ENCODE peak calls at places on chromosomes 6 and 20, in four cellular contexts. W is dorsolateral prefrontal cortex, L is GM23338, J is thyroid gland. O is an unnamed sample.
A peak's percentile ranks its signal among the peaks of the same experiment; 100 is the strongest.

GRCh38 chr6:154453329-154453728 is 57.2 kb downstream of the CNKSR3 start:
- DNase-seq in W (no peak), L (no peak), J (no peak), O (no peak)

GRCh38 chr6:11851405-11851804 is 72.8 kb upstream of the ADTRP start:
- DNase-seq in W (no peak), L (no peak), J (peak; percentile 55), O (no peak)

GRCh38 chr6:1022719-1023118 is 289.2 kb upstream of the FOXQ1 start:
- DNase-seq in W (no peak), L (no peak), J (no peak), O (no peak)

GRCh38 chr6:42942444-42942843 is 13.2 kb downstream of the CNPY3 start:
- DNase-seq in W (no peak), L (no peak), J (no peak), O (no peak)

GRCh38 chr6:156282087-156282486 is 495.1 kb upstream of the ARID1B start:
- DNase-seq in W (no peak), L (no peak), J (no peak), O (no peak)

GRCh38 chr6:33731751-33732282 is 14.9 kb downstream of the IP6K3 start:
- DNase-seq in W (no peak), L (no peak), J (peak; percentile 48), O (no peak)

GRCh38 chr6:125232466-125232865 is 69.3 kb downstream of the HDDC2 start:
- DNase-seq in W (no peak), L (no peak), J (no peak), O (no peak)

GRCh38 chr6:158837684-158838625 is 18.8 kb upstream of the EZR start:
- DNase-seq in W (peak; percentile 20), L (no peak), J (no peak), O (no peak)

GRCh38 chr6:79076160-79076559 is 1.9 kb downstream of the PHIP start:
- DNase-seq in W (no peak), L (no peak), J (no peak), O (no peak)

GRCh38 chr6:108209738-108210137 is 43.9 kb downstream of the NR2E1 start:
- DNase-seq in W (no peak), L (no peak), J (no peak), O (no peak)

GRCh38 chr6:2344319-2344905 is 99.0 kb upstream of the GMDS start:
- DNase-seq in W (no peak), L (no peak), J (no peak), O (no peak)

GRCh38 chr20:10576411-10576810 is 97.4 kb downstream of the JAG1 start:
- DNase-seq in W (no peak), L (no peak), J (no peak), O (no peak)

GRCh38 chr20:16554766-16555543 is 18.3 kb downstream of the KIF16B start:
- DNase-seq in W (no peak), L (no peak), J (no peak), O (no peak)

GRCh38 chr6:87430499-87430898 is 22.7 kb downstream of the CFAP206 start:
- DNase-seq in W (no peak), L (peak; percentile 12), J (no peak), O (no peak)

GRCh38 chr6:122264557-122264956 is 134.9 kb upstream of the HSF2 start:
- DNase-seq in W (no peak), L (peak; percentile 51), J (no peak), O (no peak)

GRCh38 chr6:27863962-27864905 is 48.0 kb downstream of the OR2B2 start:
- DNase-seq in W (no peak), L (no peak), J (peak; percentile 48), O (peak; percentile 20)

GRCh38 chr20:12028771-12029170 is 111.1 kb downstream of the BTBD3 start:
- DNase-seq in W (no peak), L (no peak), J (no peak), O (no peak)

GRCh38 chr6:105189026-105189680 is 9.3 kb upstream of the POPDC3 start:
- DNase-seq in W (no peak), L (no peak), J (no peak), O (no peak)

GRCh38 chr20:62794007-62794724 is 2.1 kb upstream of the MRGBP start:
- DNase-seq in W (peak; percentile 95), L (peak; percentile 97), J (peak; percentile 98), O (peak; percentile 94)
- H3K4me3 ChIP-seq in W (peak overlapping the region; percentile 57), L (peak overlapping the region; percentile 67), J (peak overlapping the region; percentile 50), O (peak overlapping the region; percentile 84)

GRCh38 chr6:118746100-118746874 is 94.9 kb upstream of the CEP85L start:
- DNase-seq in W (no peak), L (no peak), J (no peak), O (no peak)
- H3K27ac ChIP-seq in W (no peak overlapping the region), L (no peak overlapping the region), J (no peak overlapping the region), O (no peak overlapping the region)

DNA sequence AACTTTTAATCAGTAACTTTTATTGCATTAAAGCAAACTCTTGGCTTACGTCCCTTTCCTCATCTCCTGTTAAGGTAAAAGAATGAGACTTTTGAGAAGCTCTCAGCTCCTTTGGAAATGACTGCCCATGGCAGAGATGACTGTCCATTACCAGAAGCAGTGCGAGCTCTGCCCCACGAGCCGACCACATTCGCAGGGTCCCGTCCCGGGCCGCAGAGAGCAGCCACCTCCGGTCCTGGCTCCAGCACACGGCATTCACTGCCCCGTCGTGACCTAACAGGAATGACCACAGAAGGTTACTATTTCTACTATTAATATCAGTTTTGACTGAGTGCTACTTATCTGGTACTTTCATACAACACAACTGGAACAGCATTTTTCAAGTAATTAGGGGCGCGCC is 63.4 kb downstream of the WDR27 start:
- DNase-seq in W (no peak), L (no peak), J (no peak), O (peak; percentile 36)
- TF ChIP-seq CTCF in W (no peak), L (no peak), J (no peak), O (no peak)

DNA sequence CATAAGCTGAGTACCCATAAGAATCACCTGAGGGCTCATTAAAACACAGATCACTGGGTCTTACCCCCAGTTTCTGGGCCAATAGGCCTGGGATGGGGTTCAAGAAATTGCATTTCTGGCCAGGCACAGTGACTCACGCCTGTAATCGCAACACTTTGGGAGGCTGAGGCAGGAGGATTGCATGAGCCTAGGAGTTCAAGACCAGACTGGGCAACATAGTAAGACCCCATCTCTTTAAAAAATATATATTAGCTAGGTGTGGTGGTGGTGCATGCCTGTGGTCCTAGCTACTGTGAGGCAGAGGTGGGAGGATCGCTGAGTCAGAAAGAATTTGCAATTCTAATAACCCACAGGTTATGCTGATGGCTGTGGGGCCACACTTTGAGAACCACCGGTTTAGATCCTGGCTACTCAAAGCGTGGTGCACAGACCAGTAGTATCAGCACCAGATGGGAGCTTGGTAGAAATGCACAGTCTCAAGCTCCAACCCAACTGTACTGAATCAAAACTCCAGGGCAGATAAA is 2.0 kb downstream of the CCM2L start:
- DNase-seq in W (no peak), L (no peak), J (no peak), O (no peak)
- H3K4me3 ChIP-seq in W (no peak overlapping the region), L (no peak overlapping the region), J (no peak overlapping the region), O (no peak overlapping the region)

GRCh38 chr6:133952815-133953633 is at the start of gene TBPL1:
- DNase-seq in W (peak; percentile 95), L (peak; percentile 97), J (peak; percentile 96), O (peak; percentile 89)

GRCh38 chr6:133955582-133956412 is 2.8 kb downstream of the TBPL1 start:
- DNase-seq in W (no peak), L (no peak), J (no peak), O (no peak)

GRCh38 chr6:133951881-133952814 is 876 bp upstream of the TBPL1 start:
- DNase-seq in W (peak; percentile 51), L (peak; percentile 79), J (peak; percentile 58), O (peak; percentile 13)

GRCh38 chr6:133955136-133955576 is 2.1 kb downstream of the TBPL1 start:
- DNase-seq in W (no peak), L (no peak), J (no peak), O (no peak)

DNA sequence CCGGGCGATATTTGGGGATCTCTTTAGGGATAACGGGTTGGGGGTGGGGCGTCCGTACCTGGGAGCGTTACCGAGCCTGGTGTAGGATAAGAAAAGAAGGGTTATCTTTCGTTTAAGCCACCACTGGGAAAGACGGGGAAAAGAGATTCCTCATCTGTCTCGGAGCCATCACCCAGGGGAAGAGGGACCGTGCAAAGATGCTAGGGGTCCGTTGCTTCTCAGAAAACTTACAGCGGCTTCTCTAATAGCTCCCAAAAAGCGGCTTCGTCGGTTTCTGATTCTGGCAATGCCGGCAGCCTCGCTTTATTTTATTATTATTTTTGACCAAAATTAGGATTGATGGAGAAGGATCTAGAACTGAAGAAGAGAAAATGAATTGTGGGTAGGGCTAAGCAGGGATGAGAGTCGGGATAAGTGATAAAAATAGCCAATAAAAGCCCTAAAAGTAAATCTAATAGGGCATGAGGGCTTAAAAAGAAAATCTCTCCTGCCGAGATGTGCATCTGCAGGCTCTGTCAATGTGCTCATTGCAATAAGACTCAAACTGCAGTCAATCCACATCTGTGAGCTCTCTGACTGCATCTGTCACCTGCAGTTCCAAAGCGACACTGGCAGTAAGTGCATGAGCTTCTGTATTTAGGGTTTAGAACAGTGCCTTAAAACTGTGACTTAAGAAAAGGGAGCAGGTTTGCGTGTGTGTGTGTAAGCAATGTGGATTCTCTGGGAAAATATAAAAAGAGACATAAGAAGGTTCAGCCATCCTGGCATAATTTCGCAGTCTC is 801 bp downstream of the TBPL1 start:
- DNase-seq in W (no peak), L (peak; percentile 34), J (no peak), O (no peak)
- H3K27ac ChIP-seq in W (peak overlapping the region; percentile 93), L (no peak overlapping the region), J (peak overlapping the region; percentile 78), O (peak overlapping the region; percentile 55)

GRCh38 chr6:55449219-55449618 is 122.0 kb downstream of the GFRAL start:
- DNase-seq in W (no peak), L (peak; percentile 52), J (no peak), O (no peak)
- TF ChIP-seq CTCF in W (no peak), L (peak; percentile 72), J (no peak), O (no peak)

GRCh38 chr6:93784794-93785757 is 365.7 kb upstream of the EPHA7 start:
- DNase-seq in W (no peak), L (no peak), J (no peak), O (no peak)

DNA sequence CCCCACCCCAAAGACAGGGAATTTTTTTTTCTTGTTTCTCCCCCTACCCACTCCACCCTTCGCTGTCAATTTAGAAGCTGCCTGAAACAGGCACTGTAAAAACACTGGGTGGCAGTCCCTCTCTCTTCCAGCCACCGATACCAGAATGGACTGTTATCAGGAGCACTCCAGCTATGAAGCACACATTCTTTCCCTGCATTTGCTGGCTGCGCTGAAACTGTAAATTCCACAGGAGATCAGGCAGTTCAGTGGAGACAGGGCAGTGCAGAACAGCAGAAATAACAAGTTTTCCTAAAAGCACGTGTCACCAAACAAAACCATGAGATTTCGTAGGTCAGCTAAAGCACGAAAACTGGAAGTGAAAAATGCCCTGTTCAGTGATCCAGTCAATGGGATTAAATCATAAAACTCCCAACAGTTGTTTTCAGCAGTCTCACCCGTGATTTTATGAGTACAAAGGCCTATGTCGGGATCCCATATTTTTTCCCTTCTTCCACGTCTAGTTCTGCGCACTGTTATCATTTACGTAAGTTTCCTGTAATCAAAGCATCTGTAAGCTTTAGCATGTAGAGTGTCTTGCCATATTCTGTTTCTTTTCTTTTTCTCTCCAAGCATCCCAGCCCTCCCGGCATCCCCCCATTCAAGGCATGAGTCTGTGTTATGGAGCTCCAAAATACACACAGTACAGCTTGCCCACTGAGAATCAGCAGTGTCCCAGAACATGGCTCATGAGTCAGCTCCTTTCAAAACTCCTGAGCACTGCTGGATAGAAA is 359.9 kb upstream of the EPHA7 start:
- DNase-seq in W (no peak), L (peak; percentile 26), J (peak; percentile 11), O (no peak)
- H3K4me3 ChIP-seq in W (no peak overlapping the region), L (no peak overlapping the region), J (no peak overlapping the region), O (no peak overlapping the region)